ENCODE peak calls at places on chromosomes 4 and X, in five cellular contexts. T, K, Q, D and J are unnamed samples.

GRCh38 chrX:81286608-81287007 is 84.7 kb downstream of the SH3BGRL start:
- DNase-seq in T (no peak), K (no peak), Q (no peak), D (no peak), J (no peak)

GRCh38 chr4:96183630-96184029 is 343.7 kb downstream of the PDHA2 start:
- DNase-seq in T (no peak), K (no peak), Q (no peak), D (no peak), J (no peak)

GRCh38 chr4:16034010-16034829 is 49.6 kb downstream of the PROM1 start:
- DNase-seq in T (no peak), K (no peak), Q (no peak), D (no peak), J (no peak)

GRCh38 chr4:119559044-119559647 is 69.5 kb downstream of the PDE5A start:
- DNase-seq in T (peak), K (peak), Q (no peak), D (no peak), J (no peak)

GRCh38 chr4:47525154-47525819 is 40.2 kb downstream of the ATP10D start:
- DNase-seq in T (no peak), K (peak), Q (no peak), D (peak), J (peak)

GRCh38 chr4:40865696-40866095 is 115.9 kb downstream of the NSUN7 start:
- DNase-seq in T (no peak), K (no peak), Q (no peak), D (no peak), J (no peak)

GRCh38 chr4:12173496-12173895 is 744.8 kb upstream of the HS3ST1 start:
- DNase-seq in T (no peak), K (no peak), Q (no peak), D (no peak), J (no peak)

GRCh38 chrX:46381630-46382029 is 163.6 kb downstream of the ZNF674 start:
- DNase-seq in T (peak), K (no peak), Q (no peak), D (no peak), J (no peak)

GRCh38 chrX:56468441-56468840 is 95.0 kb upstream of the UBQLN2 start:
- DNase-seq in T (no peak), K (no peak), Q (no peak), D (no peak), J (no peak)

GRCh38 chr4:116872941-116873340 is 212.4 kb downstream of the TRAM1L1 start:
- DNase-seq in T (no peak), K (no peak), Q (no peak), D (no peak), J (no peak)

GRCh38 chr4:15374697-15375096 is 53.1 kb upstream of the C1QTNF7 start:
- DNase-seq in T (no peak), K (no peak), Q (no peak), D (no peak), J (no peak)

GRCh38 chrX:40173662-40174593 is 76.2 kb upstream of the BCOR start:
- DNase-seq in T (peak), K (no peak), Q (peak), D (no peak), J (no peak)

GRCh38 chrX:22742174-22742573 is 257.6 kb upstream of the DDX53 start:
- DNase-seq in T (no peak), K (no peak), Q (no peak), D (no peak), J (peak)

GRCh38 chrX:145820825-145821224 is 3.2 kb downstream of the SLITRK2 start:
- DNase-seq in T (no peak), K (no peak), Q (no peak), D (no peak), J (no peak)

GRCh38 chrX:145818522-145819075 is 970 bp downstream of the SLITRK2 start:
- DNase-seq in T (no peak), K (no peak), Q (no peak), D (no peak), J (no peak)

GRCh38 chrX:145817299-145817665 is 347 bp upstream of the SLITRK2 start:
- DNase-seq in T (no peak), K (no peak), Q (no peak), D (no peak), J (no peak)

GRCh38 chrX:145816607-145817298 is 876 bp upstream of the SLITRK2 start:
- DNase-seq in T (no peak), K (no peak), Q (no peak), D (no peak), J (no peak)

GRCh38 chrX:145817666-145818521 is at the start of gene SLITRK2:
- DNase-seq in T (peak), K (no peak), Q (peak), D (no peak), J (no peak)
- H3K4me3 ChIP-seq in T (peak), K (peak), Q (peak), D (peak), J (no peak)

GRCh38 chr4:148214529-148215166 is 227.6 kb downstream of the NR3C2 start:
- DNase-seq in T (peak), K (no peak), Q (no peak), D (no peak), J (peak)

GRCh38 chr4:148211533-148211932 is 230.7 kb downstream of the NR3C2 start:
- DNase-seq in T (no peak), K (no peak), Q (no peak), D (no peak), J (no peak)

GRCh38 chr4:148216321-148216720 is 225.9 kb downstream of the NR3C2 start:
- DNase-seq in T (no peak), K (no peak), Q (no peak), D (no peak), J (no peak)

GRCh38 chr4:148215202-148215601 is 227.0 kb downstream of the NR3C2 start:
- DNase-seq in T (no peak), K (no peak), Q (no peak), D (no peak), J (no peak)

GRCh38 chr4:148216866-148217814 is 225.1 kb downstream of the NR3C2 start:
- DNase-seq in T (no peak), K (peak), Q (no peak), D (no peak), J (no peak)
- H3K4me3 ChIP-seq in T (no peak), K (peak), Q (no peak), D (peak), J (no peak)

DNA sequence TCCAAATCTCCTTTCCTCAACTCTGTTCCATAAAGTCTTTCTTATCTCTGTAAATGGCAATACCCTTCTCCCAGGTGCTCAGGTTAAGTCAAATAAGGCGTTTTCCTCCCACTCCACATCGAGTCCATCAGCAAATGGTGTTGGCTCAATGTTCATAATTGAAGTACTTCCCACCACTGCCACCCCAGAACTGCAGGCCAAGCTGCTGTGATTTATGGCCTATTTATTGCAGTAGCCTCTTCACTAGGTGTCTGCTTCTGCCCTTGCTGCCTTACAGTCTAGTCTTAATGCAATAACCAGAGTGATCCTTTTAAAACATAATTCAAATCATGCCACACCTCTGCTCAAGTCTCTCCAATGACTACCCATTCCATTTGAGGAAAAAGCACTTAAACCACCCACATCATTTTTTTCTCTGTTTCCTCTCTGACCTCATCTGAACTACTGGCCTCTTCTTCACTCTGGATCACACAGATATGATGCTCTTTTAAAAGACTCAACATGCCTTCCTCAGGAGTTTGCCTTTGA is 220.3 kb downstream of the KCNIP4 start:
- DNase-seq in T (no peak), K (no peak), Q (no peak), D (no peak), J (no peak)
- H3K4me3 ChIP-seq in T (no peak), K (no peak), Q (no peak), D (no peak), J (no peak)

DNA sequence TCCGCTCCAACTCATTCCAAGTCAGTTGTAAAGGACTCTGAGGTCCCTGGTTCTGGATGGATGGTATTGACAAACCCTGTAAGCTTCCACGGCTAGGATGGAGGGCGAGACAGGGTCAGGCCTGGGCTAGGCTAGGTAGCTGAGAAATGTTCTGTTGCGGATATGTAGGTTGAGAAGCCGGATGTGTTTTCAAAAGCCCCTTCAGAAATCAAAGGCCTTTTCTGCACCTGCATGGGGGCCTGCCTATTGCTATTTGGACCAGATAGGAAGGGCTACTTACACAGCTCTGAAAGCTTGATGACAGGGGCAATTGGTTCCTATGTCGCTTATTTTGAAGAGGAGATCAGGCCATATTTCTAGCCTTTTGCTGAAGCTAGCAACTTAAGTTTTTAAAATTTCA is 1.9 kb upstream of the DRP2 start:
- DNase-seq in T (no peak), K (no peak), Q (no peak), D (no peak), J (no peak)
- H3K4me3 ChIP-seq in T (no peak), K (no peak), Q (no peak), D (no peak), J (no peak)

GRCh38 chr4:150889306-150889705 is 125.8 kb downstream of the LRBA start:
- DNase-seq in T (no peak), K (no peak), Q (no peak), D (no peak), J (no peak)

GRCh38 chr4:150888217-150888616 is 126.9 kb downstream of the LRBA start:
- DNase-seq in T (no peak), K (no peak), Q (no peak), D (no peak), J (no peak)

GRCh38 chr4:150888625-150889024 is 126.5 kb downstream of the LRBA start:
- DNase-seq in T (no peak), K (no peak), Q (no peak), D (no peak), J (no peak)

GRCh38 chr4:150886597-150886996 is 128.5 kb downstream of the LRBA start:
- DNase-seq in T (no peak), K (no peak), Q (no peak), D (no peak), J (no peak)

GRCh38 chr4:150884625-150885024 is 130.5 kb downstream of the LRBA start:
- DNase-seq in T (no peak), K (no peak), Q (no peak), D (no peak), J (no peak)
- H3K4me3 ChIP-seq in T (no peak), K (no peak), Q (no peak), D (no peak), J (no peak)

DNA sequence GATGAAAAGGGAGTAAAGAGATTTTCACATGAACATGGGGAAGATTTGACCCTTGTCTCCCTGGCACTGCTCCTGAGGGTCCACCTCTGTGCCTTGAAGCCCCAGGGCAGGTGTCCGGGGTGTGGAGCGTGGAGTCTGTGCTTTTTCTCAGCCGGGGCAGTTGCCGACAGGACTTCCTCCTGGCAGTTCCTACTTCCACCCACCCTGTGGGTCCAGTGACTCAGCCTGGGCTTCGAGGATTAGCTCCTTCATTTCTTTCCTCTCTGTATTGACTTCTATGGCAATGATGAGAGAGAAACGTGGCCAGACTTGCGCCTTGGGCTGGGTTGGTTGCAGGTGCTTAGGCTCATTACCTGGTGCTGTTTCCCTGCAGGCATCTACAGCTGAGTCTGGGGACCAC is 35.9 kb upstream of the CLCN4 start:
- DNase-seq in T (no peak), K (no peak), Q (no peak), D (no peak), J (no peak)
- H3K4me3 ChIP-seq in T (no peak), K (no peak), Q (no peak), D (no peak), J (no peak)

GRCh38 chr4:105805501-105806120 is 89.7 kb upstream of the NPNT start:
- DNase-seq in T (no peak), K (no peak), Q (no peak), D (no peak), J (no peak)

GRCh38 chr4:105808459-105809041 is 86.7 kb upstream of the NPNT start:
- DNase-seq in T (no peak), K (peak), Q (no peak), D (no peak), J (peak)

GRCh38 chr4:105807496-105807895 is 87.8 kb upstream of the NPNT start:
- DNase-seq in T (no peak), K (peak), Q (no peak), D (no peak), J (peak)

DNA sequence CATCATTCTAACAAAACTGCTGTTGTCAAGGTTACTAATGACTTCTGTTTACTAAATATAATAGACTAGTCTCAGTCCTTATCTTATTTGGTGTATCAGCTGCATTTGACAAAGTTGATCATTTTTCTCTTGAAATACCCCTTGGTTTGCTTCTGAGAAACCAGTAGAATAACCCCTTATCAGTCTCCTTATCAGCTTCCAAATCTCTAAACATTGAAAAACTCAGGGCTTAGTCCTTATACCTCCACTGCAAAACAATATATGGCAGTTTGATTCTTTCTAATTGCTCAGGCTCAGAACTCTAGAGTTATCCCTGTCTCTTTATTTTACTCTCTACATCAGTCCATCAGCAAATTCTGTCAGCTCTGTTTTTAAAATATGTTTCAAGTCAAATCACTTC is 87.2 kb upstream of the NPNT start:
- DNase-seq in T (no peak), K (no peak), Q (no peak), D (no peak), J (no peak)
- H3K4me3 ChIP-seq in T (no peak), K (no peak), Q (no peak), D (no peak), J (no peak)

GRCh38 chrX:10365532-10366265 is 208.9 kb downstream of the CLCN4 start:
- DNase-seq in T (no peak), K (no peak), Q (no peak), D (no peak), J (no peak)
- H3K4me3 ChIP-seq in T (no peak), K (no peak), Q (no peak), D (no peak), J (no peak)

GRCh38 chr4:165493359-165493758 is 114.6 kb downstream of the CPE start:
- DNase-seq in T (peak), K (peak), Q (peak), D (peak), J (no peak)
- H3K4me3 ChIP-seq in T (peak), K (no peak), Q (no peak), D (no peak), J (peak)

DNA sequence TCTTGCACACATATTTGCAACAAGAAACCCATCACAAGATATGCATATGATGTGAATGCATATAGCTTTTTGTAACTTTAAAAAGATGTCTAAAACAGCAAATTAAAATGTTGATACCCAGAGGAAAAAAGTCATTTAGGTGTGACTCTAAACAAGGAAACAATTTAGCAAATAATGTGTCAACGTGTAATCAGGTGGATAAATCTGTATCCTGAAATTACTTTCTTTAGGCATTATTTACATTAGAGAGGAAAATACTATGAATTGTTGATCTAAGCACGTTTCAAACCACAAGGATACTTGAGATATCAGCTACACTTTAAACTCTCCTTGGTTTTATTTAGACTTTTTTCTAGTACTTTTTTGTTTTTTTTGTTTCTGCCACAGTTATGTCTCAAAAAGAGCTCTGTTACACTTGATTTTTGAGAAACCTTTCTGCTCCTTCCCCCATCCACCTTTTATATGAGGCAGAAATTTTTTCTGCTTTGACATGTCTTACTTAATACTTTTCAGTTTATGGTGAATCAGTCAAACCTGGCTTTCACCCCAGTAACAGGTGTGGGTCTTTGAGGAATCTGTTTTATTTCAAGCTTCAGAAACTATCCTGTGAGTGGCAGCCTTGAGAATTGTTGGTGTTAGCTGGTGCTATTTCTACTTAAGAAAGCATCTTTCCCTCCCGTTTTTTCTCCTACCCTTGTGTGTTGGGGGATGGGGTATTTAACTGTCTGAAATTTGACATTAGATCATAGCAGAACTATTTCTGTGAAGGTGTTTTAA is 1.9 kb downstream of the NPNT start:
- DNase-seq in T (peak), K (no peak), Q (no peak), D (no peak), J (no peak)
- H3K4me3 ChIP-seq in T (peak), K (no peak), Q (no peak), D (no peak), J (no peak)